ENCODE peak calls at places on chromosomes 1 and 21, in six cellular contexts. A is brain microvascular endothelial cell; W is activated naive CD4-positive, alpha-beta T cell; H is memory B cell; R is neuronal stem cell; Y is amniotic epithelial cell. X is an unnamed sample.

GRCh38 chr1:27634166-27634981 is 611 bp downstream of the FGR start:
- DNase-seq in Y (no peak), R (no peak), W (no peak), A (no peak), H (no peak), X (no peak)

GRCh38 chr1:108049083-108049819 is 84.3 kb upstream of the VAV3 start:
- DNase-seq in A (peak; percentile 32), W (no peak), R (no peak), H (peak; percentile 5), Y (no peak), X (no peak)

GRCh38 chr1:58426918-58427317 is 119.6 kb downstream of the OMA1 start:
- DNase-seq in A (no peak), Y (no peak), R (no peak), W (no peak), H (no peak), X (no peak)

GRCh38 chr1:167273027-167273800 is 52.5 kb downstream of the POU2F1 start:
- DNase-seq in W (no peak), R (no peak), H (no peak), A (peak; percentile 11), Y (peak; percentile 89), X (no peak)

GRCh38 chr1:23492132-23492720 is 8.2 kb upstream of the ASAP3 start:
- DNase-seq in A (no peak), W (no peak), Y (no peak), H (no peak), R (no peak), X (no peak)

GRCh38 chr1:24745711-24746582 is 700 bp downstream of the CLIC4 start:
- DNase-seq in R (no peak), W (no peak), A (no peak), Y (peak; percentile 83), H (no peak), X (no peak)

GRCh38 chr1:64532646-64533045 is 62.7 kb downstream of the CACHD1 start:
- DNase-seq in Y (no peak), H (no peak), R (no peak), W (no peak), A (no peak), X (no peak)

GRCh38 chr21:35142036-35142825 is 93.1 kb upstream of the RUNX1 start:
- DNase-seq in A (no peak), H (no peak), R (no peak), W (no peak), Y (no peak), X (no peak)